ENCODE peak calls at places on chromosomes 12 and 14, in five cellular contexts. Q is left ventricle myocardium inferior, G is NCI-H1436, H is NT2/D1, E is nephron progenitor cell. U is an unnamed sample.

GRCh38 chr14:93655078-93655750 is 133.1 kb downstream of the PRIMA1 start:
- DNase-seq in Q (no peak), G (peak), H (peak), E (peak), U (peak)

GRCh38 chr12:68089101-68089500 is 70.4 kb downstream of the IFNG start:
- DNase-seq in Q (no peak), G (no peak), H (no peak), E (no peak), U (no peak)

GRCh38 chr14:35213143-35213788 is 78.9 kb upstream of the PSMA6 start:
- DNase-seq in Q (no peak), G (no peak), H (no peak), E (no peak), U (no peak)

GRCh38 chr12:53887881-53888280 is 50.8 kb upstream of the HOXC13 start:
- DNase-seq in Q (no peak), G (no peak), H (no peak), E (no peak), U (no peak)

GRCh38 chr14:105941226-105942166 is 415.1 kb downstream of the TMEM121 start:
- DNase-seq in Q (no peak), G (no peak), H (no peak), E (no peak), U (no peak)

GRCh38 chr12:103505371-103506236 is 9.8 kb upstream of the C12orf42 start:
- DNase-seq in Q (no peak), G (no peak), H (no peak), E (no peak), U (peak)

GRCh38 chr12:116186482-116187157 is 90.9 kb downstream of the MED13L start:
- DNase-seq in Q (no peak), G (no peak), H (no peak), E (no peak), U (no peak)

GRCh38 chr14:104882325-104882973 is 17.4 kb downstream of the CEP170B start:
- DNase-seq in Q (peak), G (peak), H (no peak), E (peak), U (no peak)

GRCh38 chr14:91173221-91173670 is 59.4 kb downstream of the DGLUCY start:
- DNase-seq in Q (peak), G (peak), H (peak), E (peak), U (peak)

GRCh38 chr12:62933871-62934798 is 815 bp downstream of the PPM1H start:
- DNase-seq in Q (peak), G (no peak), H (peak), E (peak), U (no peak)

GRCh38 chr12:92971869-92972524 is 42.9 kb upstream of the EEA1 start:
- DNase-seq in Q (no peak), G (no peak), H (no peak), E (no peak), U (peak)

GRCh38 chr12:100827901-100828520 is 33.4 kb downstream of the ANO4 start:
- DNase-seq in Q (no peak), G (peak), H (peak), E (peak), U (peak)

GRCh38 chr12:56677680-56678079 is 10.4 kb downstream of the PTGES3 start:
- DNase-seq in Q (no peak), G (no peak), H (no peak), E (no peak), U (no peak)

GRCh38 chr12:69966409-69966808 is 141.4 kb downstream of the MYRFL start:
- DNase-seq in Q (peak), G (no peak), H (no peak), E (no peak), U (peak)

U was measured in RCC 7860.